ENCODE peak calls at places on chromosomes 1 and 21, in seven cellular contexts. C, L, N, F, U, Q and T are unnamed samples.
A peak's percentile ranks its signal among the peaks of the same experiment; 100 is the strongest.

GRCh38 chr1:169538998-169539871 is 47.0 kb downstream of the F5 start:
- DNase-seq in C (no peak), Q (peak; percentile 23), U (peak; percentile 18), N (no peak), L (no peak), F (no peak), T (no peak)

GRCh38 chr1:91891486-91891885 is 5.5 kb upstream of the TGFBR3 start:
- DNase-seq in U (no peak), N (no peak), C (no peak), Q (no peak), L (no peak), F (no peak), T (no peak)

GRCh38 chr1:119204169-119204568 is 63.7 kb upstream of the WARS2 start:
- DNase-seq in C (no peak), L (no peak), U (no peak), F (no peak), N (no peak), Q (no peak), T (no peak)

GRCh38 chr1:36525166-36525565 is 42.5 kb upstream of the CSF3R start:
- DNase-seq in Q (no peak), N (no peak), U (no peak), L (no peak), F (no peak), C (no peak), T (no peak)

GRCh38 chr1:109466440-109467300 is at the start of gene SYPL2:
- DNase-seq in L (peak; percentile 79), F (no peak), C (no peak), N (peak; percentile 55), Q (no peak), U (no peak), T (no peak)

GRCh38 chr1:28577052-28577678 is 14.9 kb upstream of the RAB42 start:
- DNase-seq in Q (peak; percentile 25), N (peak; percentile 49), C (no peak), F (no peak), L (no peak), U (no peak), T (no peak)

GRCh38 chr1:235067396-235068154 is 61.1 kb downstream of the TOMM20 start:
- DNase-seq in Q (peak; percentile 58), N (no peak), F (no peak), U (peak; percentile 94), L (no peak), C (no peak), T (peak; percentile 97)

GRCh38 chr21:36728371-36729111 is 29.6 kb downstream of the SIM2 start:
- DNase-seq in C (no peak), Q (no peak), L (no peak), N (no peak), U (no peak), F (no peak), T (no peak)

GRCh38 chr1:160353223-160353622 is 10.0 kb downstream of the NCSTN start:
- DNase-seq in C (no peak), U (no peak), N (no peak), F (no peak), L (no peak), Q (no peak), T (no peak)

GRCh38 chr1:177945943-177946650 is 23.8 kb downstream of the SEC16B start:
- DNase-seq in F (peak; percentile 46), N (peak; percentile 58), C (no peak), L (peak; percentile 69), Q (peak; percentile 57), U (peak; percentile 44), T (no peak)

GRCh38 chr1:184770176-184770575 is 15.5 kb upstream of the EDEM3 start:
- DNase-seq in U (no peak), N (no peak), Q (no peak), C (no peak), L (no peak), F (no peak), T (no peak)

GRCh38 chr1:55546553-55546952 is 331.4 kb upstream of the USP24 start:
- DNase-seq in L (no peak), U (no peak), F (no peak), Q (no peak), C (no peak), N (no peak), T (no peak)

GRCh38 chr1:203990118-203990517 is 82.8 kb upstream of the SOX13 start:
- DNase-seq in L (no peak), C (no peak), Q (no peak), N (peak; percentile 49), U (no peak), F (no peak), T (no peak)

GRCh38 chr1:218624051-218624450 is 278.9 kb downstream of the TGFB2 start:
- DNase-seq in L (no peak), N (no peak), C (no peak), F (no peak), Q (no peak), U (no peak), T (no peak)

GRCh38 chr1:225137981-225138380 is 208.5 kb downstream of the DNAH14 start:
- DNase-seq in L (no peak), Q (no peak), U (no peak), C (no peak), F (no peak), N (no peak), T (no peak)

GRCh38 chr1:151314137-151314875 is 12.9 kb downstream of the PI4KB start:
- DNase-seq in U (no peak), L (no peak), N (no peak), Q (peak; percentile 15), F (no peak), C (no peak), T (no peak)

GRCh38 chr1:53361541-53361961 is 33.7 kb upstream of the LRP8 start:
- DNase-seq in L (no peak), U (no peak), C (no peak), N (no peak), Q (no peak), F (no peak), T (no peak)

GRCh38 chr1:67429011-67429527 is 1.1 kb downstream of the SERBP1 start:
- DNase-seq in F (no peak), C (no peak), N (peak; percentile 30), Q (no peak), L (peak; percentile 32), U (no peak), T (no peak)
- TF ChIP-seq CTCF in F (no peak), C (no peak), N (no peak), Q (no peak), L (no peak), U (no peak), T (no peak)

GRCh38 chr1:147750618-147751217 is 9.7 kb downstream of the GJA5 start:
- DNase-seq in N (no peak), L (no peak), C (no peak), F (no peak), U (no peak), Q (no peak), T (no peak)

GRCh38 chr1:147747966-147748365 is 12.4 kb downstream of the GJA5 start:
- DNase-seq in U (no peak), F (no peak), L (no peak), N (no peak), C (no peak), Q (no peak), T (no peak)

GRCh38 chr1:147748687-147749350 is 11.6 kb downstream of the GJA5 start:
- DNase-seq in Q (no peak), U (no peak), L (no peak), N (no peak), C (no peak), F (no peak), T (no peak)

GRCh38 chr1:147751346-147751745 is 9.1 kb downstream of the GJA5 start:
- DNase-seq in N (no peak), U (no peak), F (no peak), Q (no peak), C (no peak), L (no peak), T (no peak)

GRCh38 chr1:147749792-147750191 is 10.6 kb downstream of the GJA5 start:
- DNase-seq in N (no peak), F (no peak), U (no peak), Q (no peak), L (no peak), C (no peak), T (no peak)
- TF ChIP-seq SIN3A in N (no peak), F (no peak), U (no peak), Q (no peak), L (no peak), C (no peak), T (no peak)

GRCh38 chr1:92972413-92973129 is 11.3 kb upstream of the DIPK1A start:
- DNase-seq in U (no peak), N (no peak), Q (no peak), L (no peak), F (no peak), C (no peak), T (no peak)

GRCh38 chr1:92970990-92971689 is 9.9 kb upstream of the DIPK1A start:
- DNase-seq in Q (no peak), L (no peak), F (no peak), U (no peak), N (no peak), C (no peak), T (no peak)

GRCh38 chr1:92965003-92965402 is 3.7 kb upstream of the DIPK1A start:
- DNase-seq in U (no peak), F (no peak), Q (no peak), C (no peak), L (no peak), N (no peak), T (no peak)

GRCh38 chr1:92969517-92969916 is 8.3 kb upstream of the DIPK1A start:
- DNase-seq in L (no peak), C (no peak), Q (no peak), F (no peak), U (no peak), N (no peak), T (no peak)

DNA sequence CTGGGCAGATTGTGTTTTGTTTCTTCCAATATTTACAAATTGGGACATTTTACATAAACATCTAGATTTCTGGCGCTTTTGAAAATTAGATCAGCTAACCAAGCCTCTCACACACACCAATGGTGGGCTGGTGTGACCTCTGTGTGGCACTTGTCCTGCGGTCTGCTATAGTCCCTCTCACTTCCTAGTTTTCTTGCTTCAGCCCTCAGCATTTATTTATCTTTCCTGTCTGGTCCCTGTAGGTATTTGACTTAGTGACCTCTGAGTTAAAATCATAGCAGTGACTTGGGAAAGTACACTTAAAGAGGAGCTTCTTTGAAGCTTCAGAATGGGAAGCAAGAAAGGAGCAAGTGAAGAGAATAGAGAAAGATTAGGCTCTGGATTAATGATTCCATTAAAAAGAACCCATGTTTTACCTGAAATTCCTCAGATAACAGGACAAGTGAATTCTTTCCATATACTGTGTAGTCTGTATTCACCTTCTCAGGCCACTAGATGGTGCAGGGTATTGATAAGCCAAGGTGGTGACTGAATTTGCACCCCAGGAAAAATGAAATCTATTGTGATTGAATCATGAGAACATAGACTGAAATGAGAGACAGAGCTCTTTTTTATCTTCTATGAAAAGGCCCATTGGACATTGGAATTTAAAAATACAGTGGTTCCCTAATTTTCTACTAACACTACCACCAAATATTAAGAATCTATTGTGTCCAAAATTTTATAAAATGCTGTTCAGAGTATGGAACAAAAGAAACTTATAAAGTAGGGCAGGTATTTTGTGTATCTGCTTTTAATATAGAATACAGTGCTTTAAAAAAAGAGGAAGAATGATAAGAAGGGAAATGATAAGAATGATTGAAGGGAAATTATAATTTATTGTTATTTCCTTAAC is 7.1 kb upstream of the DIPK1A start:
- DNase-seq in C (no peak), F (no peak), U (peak; percentile 42), Q (peak; percentile 45), L (peak; percentile 38), N (peak; percentile 29), T (no peak)
- TF ChIP-seq CTCF in C (peak; percentile 72), F (peak; percentile 53), U (peak; percentile 75), Q (peak; percentile 54), L (peak; percentile 59), N (peak; percentile 27), T (peak; percentile 53)

GRCh38 chr1:155003766-155004351 is 1.3 kb downstream of the ZBTB7B start:
- DNase-seq in Q (peak; percentile 70), F (no peak), L (peak; percentile 80), U (no peak), C (no peak), N (peak; percentile 75), T (no peak)
- TF ChIP-seq SIN3A in Q (peak; percentile 57), F (no peak), L (no peak), U (no peak), C (no peak), N (peak; percentile 77), T (peak; percentile 33)